ENCODE peak calls at places on chromosomes 4 and X, in seven cellular contexts. J is uterus; U is dorsolateral prefrontal cortex; N is astrocyte; F is CD8-positive, alpha-beta memory T cell; D is transverse colon; I is stomach. Y is an unnamed sample. For H3K27me3, the result is how much of the 10 kb centered on the place peaks cover.

GRCh38 chrX:101025126-101025525 is 26.8 kb downstream of the TRMT2B start:
- DNase-seq in J (no peak), U (no peak), N (no peak), F (no peak), D (no peak), I (no peak), Y (no peak)

GRCh38 chr4:80751200-80751599 is 279.3 kb upstream of the BMP3 start:
- DNase-seq in J (no peak), U (no peak), N (no peak), F (no peak), D (no peak), I (no peak), Y (no peak)

GRCh38 chrX:21373637-21374162 is 518 bp upstream of the CNKSR2 start:
- DNase-seq in J (no peak), U (no peak), N (no peak), F (peak), D (no peak), I (no peak), Y (no peak)

GRCh38 chr4:82380831-82381230 is 7.0 kb upstream of the HNRNPD start:
- DNase-seq in J (no peak), U (no peak), N (no peak), F (no peak), D (no peak), I (no peak), Y (no peak)

GRCh38 chr4:4866124-4866832 is 6.8 kb downstream of the MSX1 start:
- DNase-seq in J (no peak), U (no peak), N (no peak), F (no peak), D (no peak), I (no peak), Y (no peak)

GRCh38 chr4:174631901-174632758 is 109.8 kb upstream of the HPGD start:
- DNase-seq in J (peak), U (no peak), N (peak), F (no peak), D (no peak), I (no peak), Y (peak)

GRCh38 chrX:38811515-38812239 is 10.4 kb downstream of the MID1IP1 start:
- DNase-seq in J (no peak), U (no peak), N (peak), F (no peak), D (no peak), I (no peak), Y (peak)

GRCh38 chrX:9205599-9206223 is 171.8 kb upstream of the FAM9B start:
- DNase-seq in J (no peak), U (no peak), N (no peak), F (no peak), D (no peak), I (no peak), Y (no peak)

GRCh38 chr4:30473225-30473624 is 246.9 kb upstream of the PCDH7 start:
- DNase-seq in J (no peak), U (no peak), N (no peak), F (no peak), D (no peak), I (no peak), Y (no peak)

GRCh38 chrX:138765061-138765460 is 53.5 kb upstream of the FGF13 start:
- DNase-seq in J (no peak), U (no peak), N (peak), F (no peak), D (no peak), I (no peak), Y (no peak)

GRCh38 chrX:88789825-88790224 is 42.8 kb downstream of the CPXCR1 start:
- DNase-seq in J (no peak), U (no peak), N (no peak), F (no peak), D (no peak), I (no peak), Y (no peak)

GRCh38 chrX:109299091-109299490 is 182.8 kb downstream of the GUCY2F start:
- DNase-seq in J (no peak), U (no peak), N (no peak), F (no peak), D (no peak), I (no peak), Y (no peak)

GRCh38 chr4:91127891-91128290 is 1000.7 kb downstream of the CCSER1 start:
- DNase-seq in J (no peak), U (no peak), N (no peak), F (no peak), D (no peak), I (no peak), Y (no peak)

GRCh38 chrX:110732274-110732673 is 63.3 kb downstream of the CHRDL1 start:
- DNase-seq in J (no peak), U (no peak), N (no peak), F (no peak), D (no peak), I (no peak), Y (no peak)

GRCh38 chr4:95232358-95233156 is 316.2 kb downstream of the UNC5C start:
- DNase-seq in J (no peak), U (peak), N (no peak), F (no peak), D (no peak), I (no peak), Y (no peak)

DNA sequence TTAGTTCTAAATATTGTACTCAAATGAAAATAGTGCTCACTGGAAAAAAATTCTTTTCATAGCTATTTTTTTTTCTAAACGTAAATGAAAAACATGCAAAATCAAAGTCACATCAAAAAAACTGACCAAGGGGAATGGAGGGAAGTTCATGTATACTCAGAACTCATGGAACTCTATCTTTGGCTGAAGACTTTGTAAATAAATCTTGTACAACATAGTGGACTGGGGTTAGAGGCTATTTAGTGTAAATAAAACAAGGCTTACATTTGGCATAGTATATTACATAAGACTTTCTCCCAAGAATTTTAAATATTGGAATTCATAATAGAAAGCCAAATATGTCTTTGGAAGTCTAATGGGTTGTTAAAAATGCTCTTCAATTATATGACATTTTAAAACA is 59.8 kb upstream of the PDE5A start:
- DNase-seq in J (no peak), U (no peak), N (no peak), F (no peak), D (no peak), I (no peak), Y (no peak)
- H3K27me3 ChIP-seq in J (under half), U (under half), N (under half), F (under half), D (under half), I (under half), Y (under half)

GRCh38 chr4:785332-786073 is 40.4 kb downstream of the CPLX1 start:
- DNase-seq in J (no peak), U (no peak), N (no peak), F (no peak), D (no peak), I (no peak), Y (no peak)

GRCh38 chr4:781493-782216 is 44.3 kb downstream of the CPLX1 start:
- DNase-seq in J (peak), U (peak), N (peak), F (peak), D (peak), I (peak), Y (peak)

GRCh38 chr4:784401-785331 is 41.3 kb downstream of the CPLX1 start:
- DNase-seq in J (no peak), U (no peak), N (no peak), F (no peak), D (no peak), I (no peak), Y (no peak)

GRCh38 chr4:780730-781492 is 45.0 kb downstream of the CPLX1 start:
- DNase-seq in J (no peak), U (no peak), N (no peak), F (no peak), D (no peak), I (no peak), Y (no peak)

GRCh38 chr4:783133-783541 is 42.8 kb downstream of the CPLX1 start:
- DNase-seq in J (no peak), U (no peak), N (no peak), F (no peak), D (no peak), I (no peak), Y (no peak)
- H3K27me3 ChIP-seq in J (under half), U (under half), N (under half), F (under half), D (under half), I (under half), Y (under half)

GRCh38 chr4:8540072-8540471 is 40.1 kb upstream of the GPR78 start:
- DNase-seq in J (no peak), U (no peak), N (no peak), F (no peak), D (no peak), I (no peak), Y (no peak)

GRCh38 chr4:8540586-8540985 is 39.6 kb upstream of the GPR78 start:
- DNase-seq in J (no peak), U (no peak), N (no peak), F (no peak), D (no peak), I (no peak), Y (no peak)

GRCh38 chr4:8541981-8542715 is 38.0 kb upstream of the GPR78 start:
- DNase-seq in J (no peak), U (no peak), N (no peak), F (no peak), D (no peak), I (no peak), Y (no peak)

GRCh38 chr4:8539661-8540060 is 40.5 kb upstream of the GPR78 start:
- DNase-seq in J (no peak), U (no peak), N (no peak), F (no peak), D (no peak), I (no peak), Y (no peak)

DNA sequence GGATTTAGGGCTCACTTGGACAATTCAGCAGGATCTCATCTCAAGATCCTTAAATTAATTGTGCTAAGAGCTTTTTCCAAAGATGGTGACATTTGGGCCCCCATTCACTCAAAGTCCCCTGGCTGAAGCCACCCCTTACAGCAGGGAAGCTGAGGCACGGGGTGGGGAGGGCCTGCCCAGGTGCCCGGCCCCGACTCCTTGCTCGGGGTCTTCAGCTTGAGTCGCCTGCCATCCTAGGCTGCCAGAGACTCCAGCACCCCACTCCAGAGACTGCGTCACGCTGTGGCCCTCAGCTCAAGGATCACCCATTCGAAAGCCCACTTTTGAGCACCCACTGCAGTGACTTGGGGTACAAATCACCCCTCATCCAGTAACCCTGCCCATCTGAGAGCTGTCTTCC is 39.2 kb upstream of the GPR78 start:
- DNase-seq in J (no peak), U (no peak), N (no peak), F (no peak), D (no peak), I (no peak), Y (no peak)
- H3K27me3 ChIP-seq in J (under half), U (under half), N (under half), F (under half), D (under half), I (under half), Y (under half)

DNA sequence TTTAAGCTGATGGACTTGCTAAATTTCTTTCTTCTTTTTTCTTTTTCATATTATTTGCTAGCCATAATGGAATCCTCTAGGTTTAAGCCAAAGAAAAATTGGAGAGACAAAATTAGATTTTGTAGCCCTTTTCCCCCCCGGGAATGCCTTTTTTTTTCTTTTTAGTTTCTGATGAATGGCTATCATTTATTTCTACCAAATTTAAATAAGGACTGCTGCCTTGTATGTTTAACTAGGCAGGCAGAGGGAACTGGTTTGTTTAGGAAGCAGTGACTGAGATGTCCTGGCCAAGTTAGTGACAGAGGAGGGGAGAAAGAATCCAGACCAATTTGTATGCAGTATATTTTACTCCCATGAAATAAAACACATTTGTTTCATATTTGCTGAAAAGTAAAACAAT is 5.8 kb downstream of the PITX2 start:
- DNase-seq in J (no peak), U (no peak), N (no peak), F (no peak), D (no peak), I (no peak), Y (no peak)
- H3K27me3 ChIP-seq in J (half or more), U (half or more), N (half or more), F (half or more), D (half or more), I (under half), Y (half or more)

GRCh38 chr4:33650036-33650435 is 2594.3 kb downstream of the ARAP2 start:
- DNase-seq in J (no peak), U (no peak), N (no peak), F (no peak), D (no peak), I (no peak), Y (no peak)
- H3K27me3 ChIP-seq in J (under half), U (under half), N (under half), F (under half), D (under half), I (under half), Y (under half)

DNA sequence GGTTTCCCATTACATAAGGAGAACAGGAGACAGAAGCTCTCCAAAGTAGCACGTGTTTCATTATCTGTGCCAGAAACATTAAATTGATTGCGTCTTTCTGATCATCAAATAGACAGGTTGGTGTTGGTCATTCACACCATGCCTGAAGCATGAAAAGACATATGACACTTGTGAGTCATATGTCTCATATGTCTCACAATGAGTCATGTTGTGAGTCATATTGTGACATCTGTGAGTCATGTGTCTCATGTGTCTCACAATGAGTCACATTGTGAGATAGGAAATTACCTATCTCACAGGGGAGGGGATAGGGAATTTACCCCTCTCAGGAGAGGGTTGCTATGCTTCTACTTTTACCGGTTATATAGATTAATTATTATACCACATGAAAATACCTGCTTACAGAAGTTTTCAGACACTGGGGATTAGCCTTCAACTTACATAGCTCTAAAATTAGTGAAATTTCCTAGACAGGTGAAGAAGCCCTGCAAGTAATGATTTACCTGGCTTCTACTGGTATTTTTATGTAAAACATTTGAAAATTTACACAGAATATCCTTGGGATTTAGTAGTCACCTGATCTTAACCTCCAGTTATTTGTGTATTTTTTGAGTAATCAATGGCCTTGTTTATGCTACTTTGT is 80.8 kb downstream of the NPFFR2 start:
- DNase-seq in J (no peak), U (no peak), N (peak), F (no peak), D (no peak), I (no peak), Y (peak)
- H3K27me3 ChIP-seq in J (under half), U (under half), N (under half), F (under half), D (under half), I (under half), Y (under half)

Y was measured in brain microvascular endothelial cell.